ENCODE peak calls at places on chromosome 5, in four cellular contexts. N is lung; B is naive thymus-derived CD4-positive, alpha-beta T cell; J is GM12878. X is an unnamed sample. For H3K36me3, the result is how much of the 10 kb centered on the place peaks cover.

GRCh38 chr5:6439588-6440550 is 8.8 kb upstream of the UBE2QL1 start:
- DNase-seq in N (no peak), B (no peak), J (no peak), X (no peak)

GRCh38 chr5:177094224-177095087 is 7.7 kb downstream of the FGFR4 start:
- DNase-seq in N (peak), B (no peak), J (no peak), X (no peak)

GRCh38 chr5:91556-92263 is at the start of gene PLEKHG4B:
- DNase-seq in N (no peak), B (no peak), J (no peak), X (no peak)

GRCh38 chr5:74642543-74642863 is 2.0 kb upstream of the ENC1 start:
- DNase-seq in N (no peak), B (no peak), J (no peak), X (no peak)

GRCh38 chr5:56350595-56351170 is 117.6 kb upstream of the ANKRD55 start:
- DNase-seq in N (peak), B (no peak), J (no peak), X (peak)

GRCh38 chr5:59206132-59206581 is 623.3 kb downstream of the RAB3C start:
- DNase-seq in N (no peak), B (no peak), J (no peak), X (no peak)

GRCh38 chr5:66207800-66208561 is 63.9 kb downstream of the SREK1 start:
- DNase-seq in N (no peak), B (no peak), J (no peak), X (no peak)

GRCh38 chr5:67934976-67935375 is 280.6 kb upstream of the PIK3R1 start:
- DNase-seq in N (no peak), B (no peak), J (no peak), X (no peak)

GRCh38 chr5:125865166-125865815 is 557.9 kb upstream of the GRAMD2B start:
- DNase-seq in N (no peak), B (no peak), J (no peak), X (no peak)

GRCh38 chr5:172223901-172224873 is 30.2 kb downstream of the EFCAB9 start:
- DNase-seq in N (no peak), B (peak), J (peak), X (no peak)

GRCh38 chr5:137209232-137209810 is 289.8 kb downstream of the SPOCK1 start:
- DNase-seq in N (no peak), B (no peak), J (no peak), X (no peak)

GRCh38 chr5:172550096-172550765 is 90.8 kb upstream of the NEURL1B start:
- DNase-seq in N (no peak), B (no peak), J (no peak), X (no peak)

GRCh38 chr5:179986328-179986727 is 78.6 kb upstream of the TBC1D9B start:
- DNase-seq in N (no peak), B (no peak), J (no peak), X (no peak)

GRCh38 chr5:40514986-40515385 is 164.7 kb upstream of the PTGER4 start:
- DNase-seq in N (no peak), B (no peak), J (no peak), X (no peak)

GRCh38 chr5:167970002-167970401 is 321.4 kb upstream of the WWC1 start:
- DNase-seq in N (no peak), B (no peak), J (no peak), X (no peak)
- H3K36me3 ChIP-seq in N (under half), B (under half), J (under half), X (under half)

DNA sequence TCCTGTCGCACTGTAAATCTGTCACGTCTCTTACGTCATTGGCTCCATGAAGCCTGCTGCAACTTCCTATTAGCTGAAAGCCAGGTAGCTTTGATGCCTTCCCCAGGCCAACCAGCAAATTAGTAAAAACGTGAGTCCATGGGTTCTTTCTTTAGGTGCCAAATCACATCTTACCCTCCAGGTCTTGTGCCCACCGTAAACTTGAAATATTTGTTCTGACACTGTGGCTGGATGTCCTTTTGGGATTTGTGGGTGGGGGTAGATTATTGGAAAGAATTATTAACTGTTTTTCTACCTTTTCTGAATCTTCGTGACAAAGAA is 172.8 kb downstream of the NR3C1 start:
- DNase-seq in N (no peak), B (no peak), J (no peak), X (no peak)
- H3K4me3 ChIP-seq in N (no peak), B (no peak), J (no peak), X (no peak)

GRCh38 chr5:96990102-96990501 is 54.2 kb downstream of the LNPEP start:
- DNase-seq in N (no peak), B (no peak), J (no peak), X (no peak)
- H3K36me3 ChIP-seq in N (under half), B (under half), J (under half), X (under half)

DNA sequence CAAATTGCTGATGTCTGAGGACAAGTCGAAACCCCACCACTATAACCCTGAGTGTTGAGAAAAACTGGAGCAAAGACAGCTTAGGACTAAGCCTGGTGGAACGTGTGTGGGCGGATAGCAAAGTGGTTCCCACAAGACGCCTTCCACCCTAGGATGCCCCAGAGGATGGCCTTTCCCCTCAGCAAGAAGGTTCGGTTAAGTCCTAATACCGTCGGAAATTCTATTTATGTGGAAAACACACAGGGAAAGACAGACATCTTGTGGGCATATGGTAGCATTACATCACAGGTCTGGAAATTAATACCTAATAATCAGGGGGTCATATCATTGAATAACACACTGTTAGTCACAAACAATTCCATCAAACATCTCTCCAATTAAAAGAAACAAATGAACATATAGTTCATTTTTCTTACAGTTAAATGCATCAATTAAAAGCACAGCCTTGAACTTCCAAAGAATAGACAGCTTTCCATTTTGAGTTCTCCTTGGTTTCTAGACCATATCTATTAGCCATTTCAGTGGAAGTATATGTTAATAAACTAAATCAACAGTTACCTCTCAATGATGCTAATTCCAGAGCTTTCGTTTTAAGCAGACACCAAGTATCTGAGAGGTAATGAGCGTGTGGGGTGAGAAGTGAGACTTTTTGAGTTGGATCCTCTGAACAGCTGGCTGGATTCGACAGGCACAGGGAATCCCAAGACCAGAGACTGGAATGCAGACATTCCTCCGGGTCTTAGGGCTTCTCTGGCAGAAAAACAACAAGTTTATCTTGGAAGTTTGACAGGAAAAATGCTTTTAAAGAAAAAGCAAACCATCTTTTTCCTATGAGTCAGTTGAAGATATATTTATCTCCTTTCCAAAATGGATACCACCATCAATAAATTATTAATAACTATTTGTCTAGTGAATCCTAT is 2.9 kb upstream of the ICE1 start:
- DNase-seq in N (no peak), B (no peak), J (no peak), X (no peak)
- H3K4me3 ChIP-seq in N (no peak), B (no peak), J (no peak), X (no peak)